ENCODE peak calls at places on chromosome 12, in ten cellular contexts. One of them, this sample, is unnamed.
A peak's percentile ranks its signal among the peaks of the same experiment; 100 is the strongest.

GRCh38 chr12:13205809-13206559 is 9.5 kb downstream of the EMP1 start:
- DNase-seq in HFF-Myc: no peak
- DNase-seq in neural progenitor cell: no peak
- DNase-seq in psoas muscle: no peak
- DNase-seq in nephron progenitor cell: no peak
- DNase-seq in MM.1S: no peak
- DNase-seq in fibroblast of villous mesenchyme: peak; percentile 92
- DNase-seq in cardiac muscle cell: peak; percentile 98
- DNase-seq in neural crest cell: no peak
- DNase-seq in PC-3: peak; percentile 98
- DNase-seq in this sample: no peak

GRCh38 chr12:5706247-5706646 is 238.8 kb downstream of the ANO2 start:
- DNase-seq in PC-3: no peak
- DNase-seq in neural crest cell: no peak
- DNase-seq in cardiac muscle cell: no peak
- DNase-seq in nephron progenitor cell: no peak
- DNase-seq in psoas muscle: no peak
- DNase-seq in MM.1S: no peak
- DNase-seq in HFF-Myc: no peak
- DNase-seq in fibroblast of villous mesenchyme: no peak
- DNase-seq in neural progenitor cell: no peak
- DNase-seq in this sample: no peak

GRCh38 chr12:508795-509194 is 49.1 kb downstream of the B4GALNT3 start:
- DNase-seq in HFF-Myc: no peak
- DNase-seq in neural progenitor cell: no peak
- DNase-seq in MM.1S: no peak
- DNase-seq in fibroblast of villous mesenchyme: no peak
- DNase-seq in psoas muscle: no peak
- DNase-seq in cardiac muscle cell: no peak
- DNase-seq in neural crest cell: no peak
- DNase-seq in nephron progenitor cell: no peak
- DNase-seq in PC-3: peak; percentile 81
- DNase-seq in this sample: no peak

GRCh38 chr12:78208106-78208505 is 377.4 kb downstream of the NAV3 start:
- DNase-seq in PC-3: peak; percentile 42
- DNase-seq in neural progenitor cell: no peak
- DNase-seq in psoas muscle: no peak
- DNase-seq in fibroblast of villous mesenchyme: no peak
- DNase-seq in nephron progenitor cell: peak; percentile 21
- DNase-seq in MM.1S: no peak
- DNase-seq in HFF-Myc: no peak
- DNase-seq in neural crest cell: no peak
- DNase-seq in cardiac muscle cell: no peak
- DNase-seq in this sample: no peak

GRCh38 chr12:49538740-49539403 is at the start of gene KCNH3:
- DNase-seq in neural crest cell: peak; percentile 56
- DNase-seq in cardiac muscle cell: peak; percentile 78
- DNase-seq in fibroblast of villous mesenchyme: peak; percentile 70
- DNase-seq in PC-3: peak; percentile 69
- DNase-seq in MM.1S: peak; percentile 79
- DNase-seq in psoas muscle: peak; percentile 88
- DNase-seq in HFF-Myc: no peak
- DNase-seq in neural progenitor cell: peak; percentile 87
- DNase-seq in nephron progenitor cell: peak; percentile 85
- DNase-seq in this sample: peak; percentile 99

GRCh38 chr12:10361084-10361483 is 28.8 kb downstream of the KLRK1 start:
- DNase-seq in cardiac muscle cell: peak; percentile 68
- DNase-seq in PC-3: peak; percentile 8
- DNase-seq in nephron progenitor cell: no peak
- DNase-seq in psoas muscle: no peak
- DNase-seq in HFF-Myc: no peak
- DNase-seq in neural crest cell: no peak
- DNase-seq in fibroblast of villous mesenchyme: no peak
- DNase-seq in neural progenitor cell: no peak
- DNase-seq in MM.1S: no peak
- DNase-seq in this sample: no peak

GRCh38 chr12:48773686-48774085 is 15.2 kb downstream of the ADCY6 start:
- DNase-seq in neural crest cell: no peak
- DNase-seq in nephron progenitor cell: no peak
- DNase-seq in PC-3: no peak
- DNase-seq in psoas muscle: no peak
- DNase-seq in cardiac muscle cell: no peak
- DNase-seq in MM.1S: no peak
- DNase-seq in HFF-Myc: no peak
- DNase-seq in neural progenitor cell: no peak
- DNase-seq in fibroblast of villous mesenchyme: no peak
- DNase-seq in this sample: no peak

GRCh38 chr12:123094349-123095073 is 56.4 kb downstream of the PITPNM2 start:
- DNase-seq in fibroblast of villous mesenchyme: peak; percentile 93
- DNase-seq in neural progenitor cell: no peak
- DNase-seq in HFF-Myc: peak; percentile 56
- DNase-seq in neural crest cell: no peak
- DNase-seq in PC-3: peak; percentile 96
- DNase-seq in MM.1S: no peak
- DNase-seq in psoas muscle: peak; percentile 81
- DNase-seq in nephron progenitor cell: peak; percentile 54
- DNase-seq in cardiac muscle cell: peak; percentile 82
- DNase-seq in this sample: no peak

GRCh38 chr12:4809449-4810218 is 89.4 kb downstream of the GALNT8 start:
- DNase-seq in PC-3: no peak
- DNase-seq in psoas muscle: no peak
- DNase-seq in neural progenitor cell: peak; percentile 66
- DNase-seq in neural crest cell: peak; percentile 25
- DNase-seq in fibroblast of villous mesenchyme: no peak
- DNase-seq in MM.1S: no peak
- DNase-seq in nephron progenitor cell: peak; percentile 69
- DNase-seq in cardiac muscle cell: no peak
- DNase-seq in HFF-Myc: no peak
- DNase-seq in this sample: peak; percentile 47

GRCh38 chr12:58931518-58931917 is 11.2 kb upstream of the LRIG3 start:
- DNase-seq in fibroblast of villous mesenchyme: no peak
- DNase-seq in HFF-Myc: no peak
- DNase-seq in nephron progenitor cell: no peak
- DNase-seq in MM.1S: no peak
- DNase-seq in psoas muscle: no peak
- DNase-seq in neural progenitor cell: no peak
- DNase-seq in cardiac muscle cell: no peak
- DNase-seq in PC-3: no peak
- DNase-seq in neural crest cell: no peak
- DNase-seq in this sample: no peak

GRCh38 chr12:116718578-116719454 is 19.1 kb downstream of the SPRING1 start:
- DNase-seq in MM.1S: no peak
- DNase-seq in PC-3: peak; percentile 60
- DNase-seq in neural progenitor cell: no peak
- DNase-seq in HFF-Myc: no peak
- DNase-seq in neural crest cell: no peak
- DNase-seq in psoas muscle: no peak
- DNase-seq in cardiac muscle cell: peak; percentile 42
- DNase-seq in fibroblast of villous mesenchyme: no peak
- DNase-seq in nephron progenitor cell: no peak
- DNase-seq in this sample: no peak
- TF ChIP-seq CTCF in MM.1S: no peak
- TF ChIP-seq CTCF in PC-3: no peak
- TF ChIP-seq CTCF in neural progenitor cell: no peak
- TF ChIP-seq CTCF in HFF-Myc: no peak
- TF ChIP-seq CTCF in neural crest cell: no peak
- TF ChIP-seq CTCF in psoas muscle: no peak
- TF ChIP-seq CTCF in cardiac muscle cell: no peak
- TF ChIP-seq CTCF in fibroblast of villous mesenchyme: no peak
- TF ChIP-seq CTCF in nephron progenitor cell: no peak
- TF ChIP-seq CTCF in this sample: no peak

DNA sequence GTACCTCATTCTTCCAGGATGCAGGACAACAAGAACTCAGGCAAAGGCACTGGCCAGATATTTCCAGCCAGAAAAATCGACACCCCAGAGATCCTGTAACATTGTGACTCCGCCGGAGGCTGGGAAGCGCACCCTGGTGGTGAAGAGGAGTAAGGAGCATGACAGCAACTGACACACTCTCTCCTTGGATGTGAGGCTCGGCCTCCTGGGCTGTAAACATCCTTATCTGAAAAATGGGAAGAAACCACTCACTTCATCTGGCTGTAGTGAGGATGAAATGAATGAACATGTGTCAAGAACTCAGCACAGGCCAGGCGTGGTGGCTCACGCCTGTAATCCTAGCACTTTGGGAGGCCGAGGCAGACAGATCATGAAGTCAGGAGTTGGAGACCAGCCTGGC is 27.5 kb downstream of the TCHP start:
- DNase-seq in nephron progenitor cell: peak; percentile 36
- DNase-seq in MM.1S: no peak
- DNase-seq in cardiac muscle cell: peak; percentile 56
- DNase-seq in PC-3: peak; percentile 69
- DNase-seq in HFF-Myc: no peak
- DNase-seq in fibroblast of villous mesenchyme: peak; percentile 33
- DNase-seq in psoas muscle: no peak
- DNase-seq in neural progenitor cell: peak; percentile 60
- DNase-seq in neural crest cell: peak; percentile 40
- DNase-seq in this sample: peak; percentile 54
- TF ChIP-seq CTCF in nephron progenitor cell: peak; percentile 50
- TF ChIP-seq CTCF in MM.1S: peak; percentile 51
- TF ChIP-seq CTCF in cardiac muscle cell: peak; percentile 68
- TF ChIP-seq CTCF in PC-3: peak; percentile 85
- TF ChIP-seq CTCF in HFF-Myc: peak; percentile 84
- TF ChIP-seq CTCF in fibroblast of villous mesenchyme: peak; percentile 80
- TF ChIP-seq CTCF in psoas muscle: peak; percentile 41
- TF ChIP-seq CTCF in neural progenitor cell: peak; percentile 66
- TF ChIP-seq CTCF in neural crest cell: peak; percentile 70
- TF ChIP-seq CTCF in this sample: no peak

GRCh38 chr12:121344506-121344905 is 7.7 kb downstream of the ANAPC5 start:
- DNase-seq in MM.1S: no peak
- DNase-seq in neural progenitor cell: no peak
- DNase-seq in fibroblast of villous mesenchyme: no peak
- DNase-seq in PC-3: no peak
- DNase-seq in cardiac muscle cell: no peak
- DNase-seq in nephron progenitor cell: no peak
- DNase-seq in HFF-Myc: no peak
- DNase-seq in psoas muscle: no peak
- DNase-seq in neural crest cell: no peak
- DNase-seq in this sample: no peak

GRCh38 chr12:121346747-121347146 is 5.5 kb downstream of the ANAPC5 start:
- DNase-seq in MM.1S: no peak
- DNase-seq in neural crest cell: no peak
- DNase-seq in HFF-Myc: no peak
- DNase-seq in psoas muscle: no peak
- DNase-seq in cardiac muscle cell: no peak
- DNase-seq in neural progenitor cell: no peak
- DNase-seq in fibroblast of villous mesenchyme: no peak
- DNase-seq in PC-3: no peak
- DNase-seq in nephron progenitor cell: no peak
- DNase-seq in this sample: no peak

DNA sequence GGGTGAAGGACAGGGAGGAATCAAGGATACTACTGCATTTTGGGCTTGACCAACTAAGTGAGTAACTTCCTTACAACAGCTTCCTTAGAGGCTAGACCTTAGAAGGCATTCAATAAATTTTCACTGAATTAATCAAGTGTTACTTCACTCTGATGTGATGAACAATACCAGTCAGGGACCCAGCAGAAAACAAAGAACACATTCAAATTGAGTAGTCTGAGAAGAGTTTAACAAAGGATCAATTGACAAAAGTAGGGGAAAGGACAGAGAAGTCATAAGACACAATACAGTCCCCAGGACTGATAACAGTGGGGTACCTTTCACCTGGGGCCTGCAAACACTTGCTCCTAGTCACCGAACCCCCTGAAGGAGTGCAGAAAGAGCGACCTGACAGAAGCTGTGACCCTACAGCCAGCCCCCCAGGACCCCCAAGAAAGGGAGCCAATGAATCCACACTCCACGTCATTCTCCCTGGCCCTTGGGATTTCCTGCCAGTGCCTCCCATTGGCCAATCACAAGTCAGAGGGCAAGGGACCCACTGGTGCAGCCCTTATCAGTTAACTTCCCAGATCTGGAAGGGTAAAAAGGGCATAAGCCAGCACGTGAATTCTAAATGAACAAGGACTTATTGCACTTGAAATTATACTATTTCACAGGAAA is 6.9 kb downstream of the ANAPC5 start:
- DNase-seq in HFF-Myc: no peak
- DNase-seq in MM.1S: no peak
- DNase-seq in neural progenitor cell: no peak
- DNase-seq in neural crest cell: no peak
- DNase-seq in psoas muscle: no peak
- DNase-seq in cardiac muscle cell: no peak
- DNase-seq in fibroblast of villous mesenchyme: no peak
- DNase-seq in PC-3: no peak
- DNase-seq in nephron progenitor cell: no peak
- DNase-seq in this sample: no peak
- TF ChIP-seq CTCF in HFF-Myc: no peak
- TF ChIP-seq CTCF in MM.1S: no peak
- TF ChIP-seq CTCF in neural progenitor cell: no peak
- TF ChIP-seq CTCF in neural crest cell: no peak
- TF ChIP-seq CTCF in psoas muscle: no peak
- TF ChIP-seq CTCF in cardiac muscle cell: no peak
- TF ChIP-seq CTCF in fibroblast of villous mesenchyme: no peak
- TF ChIP-seq CTCF in PC-3: no peak
- TF ChIP-seq CTCF in nephron progenitor cell: no peak
- TF ChIP-seq CTCF in this sample: no peak

DNA sequence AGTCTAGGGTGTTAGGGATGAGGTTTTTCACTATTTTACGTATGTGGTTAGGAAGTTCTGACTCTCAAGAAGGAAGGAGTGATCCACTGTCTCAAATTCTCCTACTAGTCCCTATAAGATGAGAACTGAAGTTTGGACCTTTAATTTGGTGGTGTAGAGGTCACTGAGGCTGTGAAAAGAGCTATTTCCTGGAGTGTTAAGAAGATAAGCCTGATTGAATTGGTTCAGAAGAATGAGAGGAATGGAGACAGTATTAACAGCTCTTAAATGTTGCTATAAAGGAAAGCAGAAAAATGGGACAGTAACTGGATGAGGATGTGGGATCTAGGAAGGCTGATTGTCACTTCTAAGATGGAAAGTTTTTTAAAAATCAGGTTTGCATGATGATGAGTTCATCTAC is 57.6 kb downstream of the CNTN1 start:
- DNase-seq in MM.1S: no peak
- DNase-seq in HFF-Myc: no peak
- DNase-seq in cardiac muscle cell: no peak
- DNase-seq in PC-3: no peak
- DNase-seq in neural progenitor cell: peak; percentile 31
- DNase-seq in nephron progenitor cell: no peak
- DNase-seq in psoas muscle: no peak
- DNase-seq in fibroblast of villous mesenchyme: no peak
- DNase-seq in neural crest cell: no peak
- DNase-seq in this sample: no peak
- TF ChIP-seq CTCF in MM.1S: no peak
- TF ChIP-seq CTCF in HFF-Myc: no peak
- TF ChIP-seq CTCF in cardiac muscle cell: no peak
- TF ChIP-seq CTCF in PC-3: no peak
- TF ChIP-seq CTCF in neural progenitor cell: no peak
- TF ChIP-seq CTCF in nephron progenitor cell: no peak
- TF ChIP-seq CTCF in psoas muscle: no peak
- TF ChIP-seq CTCF in fibroblast of villous mesenchyme: no peak
- TF ChIP-seq CTCF in neural crest cell: no peak
- TF ChIP-seq CTCF in this sample: no peak

This sample was measured in GM20000.